ENCODE peak calls at places on chromosome 15, in five cellular contexts. G is K562, P is A549, T is HepG2, Z is GM12878. S is an unnamed sample.

GRCh38 chr15:62119224-62119925 is 45.7 kb downstream of the C2CD4B start:
- DNase-seq in G (no peak), P (peak; percentile 53), T (peak; percentile 51), Z (no peak), S (no peak)

GRCh38 chr15:62976301-62976842 is 66.2 kb upstream of the TPM1 start:
- DNase-seq in G (no peak), P (no peak), T (no peak), Z (no peak), S (no peak)

GRCh38 chr15:40229956-40230355 is 8.9 kb upstream of the PAK6 start:
- DNase-seq in G (no peak), P (no peak), T (no peak), Z (no peak), S (no peak)

GRCh38 chr15:101255615-101256350 is 3.9 kb upstream of the CHSY1 start:
- DNase-seq in G (peak; percentile 72), P (no peak), T (peak; percentile 45), Z (no peak), S (no peak)

GRCh38 chr15:92097473-92098178 is 244.1 kb downstream of the SLCO3A1 start:
- DNase-seq in G (peak; percentile 36), P (peak; percentile 72), T (peak; percentile 30), Z (peak; percentile 20), S (peak; percentile 95)

GRCh38 chr15:39361497-39361896 is 219.4 kb upstream of the THBS1 start:
- DNase-seq in G (no peak), P (no peak), T (no peak), Z (no peak), S (no peak)

GRCh38 chr15:79948095-79948695 is 22.8 kb downstream of the BCL2A1 start:
- DNase-seq in G (no peak), P (no peak), T (no peak), Z (no peak), S (no peak)

GRCh38 chr15:59399465-59400102 is 26.9 kb upstream of the MYO1E start:
- DNase-seq in G (no peak), P (no peak), T (no peak), Z (peak; percentile 77), S (no peak)

GRCh38 chr15:72591361-72591760 is 63.1 kb upstream of the GOLGA6B start:
- DNase-seq in G (no peak), P (no peak), T (no peak), Z (no peak), S (no peak)

GRCh38 chr15:62068071-62068786 is 1.5 kb downstream of the C2CD4A start:
- DNase-seq in G (peak; percentile 20), P (peak; percentile 29), T (peak; percentile 25), Z (no peak), S (peak; percentile 68)

GRCh38 chr15:101523560-101523940 is 34.0 kb upstream of the PCSK6 start:
- DNase-seq in G (no peak), P (no peak), T (peak; percentile 55), Z (no peak), S (no peak)

GRCh38 chr15:40377606-40378005 is 4.9 kb upstream of the KNSTRN start:
- DNase-seq in G (no peak), P (no peak), T (no peak), Z (no peak), S (no peak)

GRCh38 chr15:80787238-80787805 is 8.2 kb downstream of the CEMIP start:
- DNase-seq in G (no peak), P (no peak), T (no peak), Z (no peak), S (peak; percentile 36)

GRCh38 chr15:34154725-34155204 is 52.9 kb downstream of the PGBD4 start:
- DNase-seq in G (no peak), P (peak; percentile 40), T (no peak), Z (no peak), S (peak; percentile 12)

GRCh38 chr15:48647963-48648362 is 2.5 kb upstream of the FBN1 start:
- DNase-seq in G (no peak), P (no peak), T (no peak), Z (no peak), S (peak; percentile 34)

GRCh38 chr15:62066663-62067447 is at the start of gene C2CD4A:
- DNase-seq in G (no peak), P (peak; percentile 27), T (peak; percentile 88), Z (no peak), S (peak; percentile 97)

GRCh38 chr15:99249270-99249817 is at the start of gene TTC23:
- DNase-seq in G (no peak), P (peak; percentile 86), T (peak; percentile 65), Z (no peak), S (peak; percentile 76)

GRCh38 chr15:83611312-83611711 is 42.6 kb upstream of the ADAMTSL3 start:
- DNase-seq in G (no peak), P (no peak), T (no peak), Z (no peak), S (no peak)

GRCh38 chr15:51193526-51193925 is 98.8 kb upstream of the TNFAIP8L3 start:
- DNase-seq in G (no peak), P (no peak), T (no peak), Z (no peak), S (no peak)

GRCh38 chr15:72202302-72202701 is 4.7 kb upstream of the GRAMD2A start:
- DNase-seq in G (no peak), P (no peak), T (no peak), Z (no peak), S (no peak)

GRCh38 chr15:29805043-29805707 is 17.1 kb downstream of the TJP1 start:
- DNase-seq in G (no peak), P (no peak), T (peak; percentile 18), Z (no peak), S (no peak)

GRCh38 chr15:67533873-67534272 is 8.6 kb upstream of the MAP2K5 start:
- DNase-seq in G (no peak), P (no peak), T (no peak), Z (no peak), S (no peak)

GRCh38 chr15:57507111-57507510 is 84.6 kb upstream of the MYZAP start:
- DNase-seq in G (no peak), P (no peak), T (no peak), Z (no peak), S (no peak)

GRCh38 chr15:85412956-85413854 is 32.8 kb downstream of the AKAP13 start:
- DNase-seq in G (no peak), P (peak; percentile 98), T (peak; percentile 90), Z (peak; percentile 96), S (no peak)
- TF ChIP-seq JUNB in G (no peak), P (peak; percentile 88), T (peak; percentile 74), Z (peak; percentile 92), S (no peak)

DNA sequence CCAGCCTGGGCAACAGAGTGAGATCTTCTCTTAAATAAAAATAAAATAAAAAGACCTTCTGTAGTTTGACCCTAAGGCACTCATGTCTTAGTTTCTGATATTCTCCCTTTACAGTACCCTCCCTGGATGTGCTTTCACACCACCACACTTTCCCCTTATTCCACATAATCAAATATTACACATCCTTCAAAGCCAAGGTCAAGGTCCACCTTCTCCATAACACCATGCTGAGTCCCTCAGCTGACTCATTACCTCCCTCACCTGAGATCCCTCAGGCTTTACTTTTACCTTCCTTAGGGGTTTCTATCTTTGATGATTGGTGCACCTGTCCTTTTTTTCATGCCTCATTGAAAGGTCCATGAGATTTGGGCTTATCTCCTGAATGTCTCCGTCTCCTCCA is 25.5 kb upstream of the MNS1 start:
- DNase-seq in G (no peak), P (no peak), T (peak; percentile 15), Z (no peak), S (no peak)
- TF ChIP-seq JUNB in G (no peak), P (no peak), T (no peak), Z (no peak), S (no peak)

GRCh38 chr15:87844031-87844430 is 412.5 kb downstream of the NTRK3 start:
- DNase-seq in G (no peak), P (no peak), T (no peak), Z (no peak), S (no peak)
- TF ChIP-seq JUNB in G (no peak), P (no peak), T (no peak), Z (no peak), S (no peak)

GRCh38 chr15:53611145-53611920 is 148.1 kb downstream of the WDR72 start:
- DNase-seq in G (no peak), P (no peak), T (peak; percentile 21), Z (no peak), S (peak; percentile 11)
- TF ChIP-seq JUNB in G (no peak), P (peak; percentile 24), T (no peak), Z (no peak), S (no peak)

DNA sequence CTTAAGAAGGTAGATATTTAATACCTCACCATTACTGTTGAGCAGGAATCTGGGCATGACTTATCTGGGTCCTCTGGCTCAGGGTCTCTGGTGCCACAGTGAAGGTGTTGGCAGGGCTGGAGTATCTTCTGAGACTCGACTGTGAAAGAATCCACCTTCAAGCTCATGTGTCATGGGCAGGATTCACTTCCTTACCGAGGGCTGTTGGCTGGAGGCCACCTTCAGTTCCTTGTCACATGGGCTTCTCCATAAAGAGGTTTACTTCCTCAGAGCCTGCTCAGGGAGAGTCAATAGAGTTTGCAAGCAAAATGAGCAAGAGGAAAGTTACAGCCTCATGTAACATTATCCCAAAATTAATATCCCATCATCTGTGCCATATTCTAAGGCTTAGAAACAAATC is 459.5 kb downstream of the NR2F2 start:
- DNase-seq in G (no peak), P (no peak), T (no peak), Z (no peak), S (no peak)
- TF ChIP-seq JUNB in G (no peak), P (no peak), T (no peak), Z (no peak), S (no peak)